ENCODE peak calls at places on chromosomes 1 and 21, in five cellular contexts. V is CD8-positive, alpha-beta memory T cell; O is H1; Y is SK-N-SH; N is pancreas. A is an unnamed sample. For H3K4me1, the result is how much of the 10 kb centered on the place peaks cover.

GRCh38 chr1:92881391-92881790 is 49.6 kb downstream of the RPL5 start:
- DNase-seq in V (no peak), O (no peak), Y (no peak), N (no peak), A (no peak)

GRCh38 chr1:6253380-6253779 is 7.5 kb downstream of the GPR153 start:
- DNase-seq in V (no peak), O (no peak), Y (no peak), N (no peak), A (no peak)

GRCh38 chr1:114458208-114458777 is 52.7 kb downstream of the TRIM33 start:
- DNase-seq in V (no peak), O (no peak), Y (no peak), N (no peak), A (no peak)

GRCh38 chr21:15057290-15057689 is 7.5 kb downstream of the NRIP1 start:
- DNase-seq in V (no peak), O (no peak), Y (no peak), N (no peak), A (no peak)

GRCh38 chr1:53652441-53653199 is 86.3 kb downstream of the GLIS1 start:
- DNase-seq in V (no peak), O (no peak), Y (no peak), N (no peak), A (no peak)

GRCh38 chr1:15088146-15089025 is 65.2 kb upstream of the TMEM51 start:
- DNase-seq in V (no peak), O (no peak), Y (no peak), N (no peak), A (no peak)

GRCh38 chr1:200260587-200261335 is 149.1 kb downstream of the ZNF281 start:
- DNase-seq in V (no peak), O (no peak), Y (no peak), N (no peak), A (no peak)

GRCh38 chr1:89649783-89650182 is 16.9 kb downstream of the LRRC8C start:
- DNase-seq in V (no peak), O (no peak), Y (no peak), N (no peak), A (no peak)

GRCh38 chr1:119324198-119324597 is 44.4 kb upstream of the HAO2 start:
- DNase-seq in V (no peak), O (no peak), Y (no peak), N (no peak), A (no peak)

GRCh38 chr1:6870571-6870970 is 85.3 kb downstream of the CAMTA1 start:
- DNase-seq in V (no peak), O (no peak), Y (no peak), N (no peak), A (no peak)

GRCh38 chr1:5514519-5515183 is 477.6 kb downstream of the NPHP4 start:
- DNase-seq in V (peak), O (peak), Y (peak), N (peak), A (peak)

GRCh38 chr1:19169642-19170041 is 40.4 kb downstream of the UBR4 start:
- DNase-seq in V (no peak), O (no peak), Y (no peak), N (no peak), A (no peak)

GRCh38 chr1:61049850-61050540 is 32.4 kb upstream of the NFIA start:
- DNase-seq in V (peak), O (peak), Y (peak), N (peak), A (peak)

GRCh38 chr1:61183471-61184034 is 101.2 kb downstream of the NFIA start:
- DNase-seq in V (no peak), O (no peak), Y (no peak), N (peak), A (peak)

GRCh38 chr1:99829269-99829668 is 20.9 kb upstream of the AGL start:
- DNase-seq in V (no peak), O (no peak), Y (no peak), N (no peak), A (no peak)

GRCh38 chr1:172662464-172663109 is 3.7 kb downstream of the FASLG start:
- DNase-seq in V (peak), O (no peak), Y (peak), N (no peak), A (peak)

GRCh38 chr1:212500986-212501385 is 68.3 kb downstream of the NENF start:
- DNase-seq in V (no peak), O (no peak), Y (no peak), N (no peak), A (no peak)

GRCh38 chr1:169235568-169235967 is 129.1 kb downstream of the ATP1B1 start:
- DNase-seq in V (no peak), O (no peak), Y (no peak), N (no peak), A (no peak)

GRCh38 chr1:79912813-79913212 is 906.3 kb upstream of the ADGRL4 start:
- DNase-seq in V (no peak), O (no peak), Y (no peak), N (no peak), A (no peak)

GRCh38 chr1:186915555-186915954 is 86.8 kb downstream of the PLA2G4A start:
- DNase-seq in V (no peak), O (no peak), Y (no peak), N (no peak), A (no peak)

DNA sequence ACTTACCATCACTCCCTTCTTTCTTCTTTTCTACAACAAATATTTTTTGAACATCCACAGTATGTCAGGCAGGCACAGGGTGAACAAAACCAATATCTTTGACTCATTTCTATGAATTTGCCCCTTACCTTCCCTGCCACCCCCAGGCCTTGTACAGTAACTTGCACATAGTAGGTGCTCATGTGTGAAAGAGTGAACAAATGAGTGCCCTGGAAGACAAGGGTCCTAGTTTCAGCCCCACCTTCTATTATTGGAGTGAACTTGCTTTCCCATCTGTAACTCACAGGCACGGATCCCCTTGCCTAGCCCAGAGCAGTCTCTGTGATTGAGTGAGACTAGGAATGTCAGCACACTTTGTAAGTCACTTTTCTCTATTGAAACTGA is 12.8 kb downstream of the ZDHHC18 start:
- DNase-seq in V (no peak), O (no peak), Y (no peak), N (no peak), A (no peak)
- H3K27ac ChIP-seq in V (peak), O (no peak), Y (no peak), N (no peak), A (no peak)

GRCh38 chr1:235261243-235261642 is 66.7 kb downstream of the ARID4B start:
- DNase-seq in V (no peak), O (no peak), Y (no peak), N (no peak), A (no peak)
- H3K4me1 ChIP-seq in V (under half), O (under half), Y (under half), N (under half), A (under half)

GRCh38 chr1:161420763-161421455 is 53.2 kb upstream of the CFAP126 start:
- DNase-seq in V (no peak), O (peak), Y (no peak), N (no peak), A (no peak)

GRCh38 chr1:161421456-161421855 is 53.8 kb upstream of the CFAP126 start:
- DNase-seq in V (no peak), O (no peak), Y (no peak), N (no peak), A (no peak)
- H3K4me3 ChIP-seq in V (peak), O (peak), Y (peak), N (no peak), A (no peak)

DNA sequence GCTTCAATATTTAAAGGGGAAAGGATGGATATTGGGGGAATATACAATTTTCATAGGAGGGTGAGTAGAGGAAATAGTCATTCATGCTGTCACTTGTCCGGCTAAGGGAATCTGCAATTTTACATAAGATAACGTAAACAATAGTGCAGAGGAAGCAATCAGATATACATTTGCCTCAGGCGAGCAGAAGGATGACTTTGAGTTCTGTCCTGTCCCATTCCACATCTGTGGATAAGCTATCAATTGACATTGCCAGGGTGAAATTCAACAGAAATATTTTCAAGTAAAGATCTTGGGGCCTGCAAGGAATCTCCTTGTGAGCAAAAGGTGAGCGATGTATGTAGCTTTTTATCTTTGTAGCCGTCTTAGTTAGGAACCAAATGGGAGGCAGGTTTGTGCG is 32.6 kb downstream of the EVA1C start:
- DNase-seq in V (no peak), O (no peak), Y (no peak), N (no peak), A (no peak)
- H3K27ac ChIP-seq in V (no peak), O (no peak), Y (no peak), N (no peak), A (no peak)

GRCh38 chr1:21322681-21323016 is 32.4 kb upstream of the ECE1 start:
- DNase-seq in V (no peak), O (no peak), Y (no peak), N (no peak), A (no peak)
- H3K4me1 ChIP-seq in V (half or more), O (half or more), Y (under half), N (half or more), A (half or more)

DNA sequence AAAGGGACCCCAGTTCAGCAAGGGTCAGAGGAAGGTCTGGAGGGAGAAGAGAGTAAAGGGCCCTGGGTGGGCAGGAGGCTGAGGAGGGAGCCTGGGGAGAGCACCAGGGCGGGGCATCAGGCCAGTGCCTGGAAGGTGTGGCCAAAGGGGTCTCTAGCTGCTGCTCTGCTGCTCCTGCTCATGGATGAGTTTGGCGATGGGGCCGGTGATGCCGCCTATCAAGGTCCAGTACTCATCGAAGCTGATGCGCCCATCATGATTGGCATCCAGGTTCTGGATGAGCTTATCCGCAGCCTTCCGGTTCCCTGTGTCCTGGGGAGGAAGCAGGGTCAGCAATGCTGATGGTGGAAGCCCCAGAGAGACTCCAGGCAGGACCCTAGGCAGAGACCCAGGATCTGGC is 5.6 kb downstream of the S100A16 start:
- DNase-seq in V (no peak), O (no peak), Y (no peak), N (no peak), A (no peak)
- H3K4me3 ChIP-seq in V (no peak), O (no peak), Y (no peak), N (no peak), A (no peak)

DNA sequence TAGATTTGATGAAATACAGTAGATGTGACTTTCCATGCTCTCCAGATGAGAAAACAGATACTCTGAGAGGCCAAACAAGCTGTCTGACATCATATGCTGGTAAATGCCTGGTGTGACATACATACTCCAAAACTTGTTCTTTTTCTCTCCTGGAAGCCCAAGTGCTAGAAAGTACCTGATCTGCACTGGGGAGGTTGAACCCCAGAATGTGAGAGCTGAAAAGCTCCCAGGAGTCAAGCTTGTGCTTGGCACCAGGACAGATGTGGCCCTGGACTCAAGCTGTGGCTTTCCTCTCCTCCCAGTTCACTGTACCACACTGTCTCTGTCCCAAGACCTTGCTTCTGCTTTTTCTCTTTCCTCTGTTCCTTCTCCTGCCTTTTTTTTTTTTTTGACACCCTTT is 389.0 kb upstream of the USP24 start:
- DNase-seq in V (no peak), O (no peak), Y (no peak), N (no peak), A (no peak)
- H3K27ac ChIP-seq in V (no peak), O (no peak), Y (peak), N (no peak), A (no peak)

DNA sequence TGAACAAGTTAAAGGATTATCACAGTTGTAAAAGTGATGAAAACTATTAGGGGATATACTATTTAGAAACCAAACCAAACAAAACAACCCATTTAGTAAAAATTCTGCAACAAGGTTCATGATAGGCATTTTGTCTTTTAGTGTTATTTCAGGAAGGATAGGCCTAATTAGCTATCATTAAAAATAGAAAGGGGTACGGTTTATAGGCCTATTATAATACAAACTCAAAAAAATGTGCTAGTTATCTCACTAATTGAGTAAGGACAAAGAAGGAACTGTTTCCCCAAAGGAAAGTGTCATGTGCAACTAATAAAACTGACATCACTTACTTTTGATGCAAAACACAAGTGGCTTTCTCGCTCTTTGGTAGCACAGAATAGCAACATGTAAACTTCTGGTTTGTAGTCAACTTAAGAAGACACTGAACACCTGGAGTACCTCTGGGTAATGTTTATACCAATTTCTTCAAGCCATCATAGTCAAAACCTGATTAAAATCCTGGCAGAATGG is 28.5 kb downstream of the SLC16A1 start:
- DNase-seq in V (no peak), O (no peak), Y (no peak), N (no peak), A (no peak)
- H3K4me1 ChIP-seq in V (under half), O (under half), Y (under half), N (under half), A (under half)